ENCODE peak calls at places on chromosome 1, in six cellular contexts. One of them, this sample, is unnamed.

GRCh38 chr1:107829083-107829771 is 135.8 kb downstream of the VAV3 start:
- DNase-seq in RPMI7951: peak; percentile 45
- DNase-seq in body of pancreas: no peak
- DNase-seq in T follicular helper cell: no peak
- DNase-seq in hypothalamus: no peak
- DNase-seq in Caki2: no peak
- DNase-seq in this sample: no peak

GRCh38 chr1:56403321-56403720 is 176.0 kb downstream of the PLPP3 start:
- DNase-seq in RPMI7951: peak; percentile 60
- DNase-seq in body of pancreas: no peak
- DNase-seq in T follicular helper cell: no peak
- DNase-seq in hypothalamus: no peak
- DNase-seq in Caki2: no peak
- DNase-seq in this sample: no peak

GRCh38 chr1:32249831-32250525 is 1.1 kb upstream of the LCK start:
- DNase-seq in RPMI7951: no peak
- DNase-seq in body of pancreas: peak; percentile 50
- DNase-seq in T follicular helper cell: peak; percentile 79
- DNase-seq in hypothalamus: no peak
- DNase-seq in Caki2: peak; percentile 40
- DNase-seq in this sample: peak; percentile 77

GRCh38 chr1:54278941-54279422 is 79.0 kb downstream of the MRPL37 start:
- DNase-seq in RPMI7951: peak; percentile 62
- DNase-seq in body of pancreas: peak; percentile 28
- DNase-seq in T follicular helper cell: no peak
- DNase-seq in hypothalamus: no peak
- DNase-seq in Caki2: no peak
- DNase-seq in this sample: peak; percentile 61

GRCh38 chr1:236421022-236421421 is 26.9 kb downstream of the EDARADD start:
- DNase-seq in RPMI7951: peak; percentile 41
- DNase-seq in body of pancreas: no peak
- DNase-seq in T follicular helper cell: no peak
- DNase-seq in hypothalamus: no peak
- DNase-seq in Caki2: peak; percentile 54
- DNase-seq in this sample: no peak

GRCh38 chr1:226688056-226688748 is 50.9 kb downstream of the ITPKB start:
- DNase-seq in RPMI7951: no peak
- DNase-seq in body of pancreas: no peak
- DNase-seq in T follicular helper cell: no peak
- DNase-seq in hypothalamus: peak; percentile 37
- DNase-seq in Caki2: no peak
- DNase-seq in this sample: no peak

GRCh38 chr1:40300249-40300567 is 16.9 kb downstream of the COL9A2 start:
- DNase-seq in RPMI7951: no peak
- DNase-seq in body of pancreas: no peak
- DNase-seq in T follicular helper cell: no peak
- DNase-seq in hypothalamus: no peak
- DNase-seq in Caki2: no peak
- DNase-seq in this sample: no peak

GRCh38 chr1:27356628-27357280 is 10.0 kb downstream of the MAP3K6 start:
- DNase-seq in RPMI7951: no peak
- DNase-seq in body of pancreas: peak; percentile 29
- DNase-seq in T follicular helper cell: no peak
- DNase-seq in hypothalamus: no peak
- DNase-seq in Caki2: no peak
- DNase-seq in this sample: no peak

GRCh38 chr1:74767490-74767889 is 34.5 kb downstream of the TYW3 start:
- DNase-seq in RPMI7951: peak; percentile 28
- DNase-seq in body of pancreas: peak; percentile 6
- DNase-seq in T follicular helper cell: no peak
- DNase-seq in hypothalamus: no peak
- DNase-seq in Caki2: no peak
- DNase-seq in this sample: no peak

GRCh38 chr1:55039342-55040082 is at the start of gene PCSK9:
- DNase-seq in RPMI7951: no peak
- DNase-seq in body of pancreas: peak; percentile 37
- DNase-seq in T follicular helper cell: no peak
- DNase-seq in hypothalamus: no peak
- DNase-seq in Caki2: no peak
- DNase-seq in this sample: no peak

GRCh38 chr1:223844962-223845809 is 561 bp downstream of the TP53BP2 start:
- DNase-seq in RPMI7951: peak; percentile 49
- DNase-seq in body of pancreas: peak; percentile 63
- DNase-seq in T follicular helper cell: peak; percentile 53
- DNase-seq in hypothalamus: no peak
- DNase-seq in Caki2: peak; percentile 55
- DNase-seq in this sample: peak; percentile 66

GRCh38 chr1:160625725-160626498 is 20.9 kb downstream of the SLAMF1 start:
- DNase-seq in RPMI7951: no peak
- DNase-seq in body of pancreas: no peak
- DNase-seq in T follicular helper cell: peak; percentile 22
- DNase-seq in hypothalamus: no peak
- DNase-seq in Caki2: no peak
- DNase-seq in this sample: no peak

GRCh38 chr1:58929667-58930325 is 145.9 kb upstream of the JUN start:
- DNase-seq in RPMI7951: peak; percentile 30
- DNase-seq in body of pancreas: no peak
- DNase-seq in T follicular helper cell: peak; percentile 34
- DNase-seq in hypothalamus: no peak
- DNase-seq in Caki2: peak; percentile 45
- DNase-seq in this sample: no peak

GRCh38 chr1:86155061-86155806 is 1.3 kb downstream of the COL24A1 start:
- DNase-seq in RPMI7951: no peak
- DNase-seq in body of pancreas: peak; percentile 3
- DNase-seq in T follicular helper cell: no peak
- DNase-seq in hypothalamus: no peak
- DNase-seq in Caki2: no peak
- DNase-seq in this sample: no peak